ENCODE peak calls at places on chromosomes 11 and 22, in seven cellular contexts. I is mucosa of descending colon, Z is BJ, L is choroid plexus epithelial cell, D is neural crest cell, P is AG09319, W is GM12865. G is an unnamed sample.

GRCh38 chr11:110761994-110762393 is 49.8 kb upstream of the ARHGAP20 start:
- DNase-seq in D (no peak), W (no peak), Z (no peak), L (no peak), P (no peak), I (no peak), G (no peak)

GRCh38 chr11:55572548-55572947 is 620 bp downstream of the OR4C16 start:
- DNase-seq in L (no peak), D (no peak), I (no peak), W (peak; percentile 48), P (no peak), Z (no peak), G (no peak)

GRCh38 chr22:21641795-21642583 is at the start of gene SDF2L1:
- DNase-seq in L (peak; percentile 99), D (peak; percentile 94), W (peak; percentile 100), I (peak; percentile 99), Z (peak; percentile 91), P (peak; percentile 97), G (peak; percentile 98)

GRCh38 chr11:60810151-60810550 is 25.0 kb downstream of the MS4A10 start:
- DNase-seq in W (no peak), Z (no peak), P (no peak), I (no peak), L (no peak), D (no peak), G (no peak)

GRCh38 chr11:126181939-126182730 is 29.3 kb downstream of the RPUSD4 start:
- DNase-seq in W (no peak), P (no peak), D (no peak), Z (no peak), I (no peak), L (no peak), G (no peak)

GRCh38 chr11:104858882-104859735 is 39.2 kb downstream of the CASP12 start:
- DNase-seq in L (no peak), D (no peak), I (no peak), P (no peak), W (no peak), Z (no peak), G (no peak)

GRCh38 chr11:18374956-18375355 is 19.4 kb upstream of the LDHA start:
- DNase-seq in W (no peak), Z (no peak), D (no peak), I (no peak), P (no peak), L (no peak), G (no peak)

GRCh38 chr22:45552580-45553332 is 50.1 kb downstream of the FBLN1 start:
- DNase-seq in P (peak; percentile 95), Z (peak; percentile 79), D (no peak), W (no peak), I (peak; percentile 80), L (peak; percentile 97), G (peak; percentile 42)

GRCh38 chr11:15141381-15141780 is 26.7 kb downstream of the INSC start:
- DNase-seq in D (no peak), I (no peak), L (no peak), P (no peak), W (no peak), Z (no peak), G (no peak)

GRCh38 chr22:31947296-31947695 is 3.0 kb downstream of the YWHAH start:
- DNase-seq in I (no peak), P (no peak), D (no peak), W (peak; percentile 69), L (peak; percentile 62), Z (no peak), G (peak; percentile 70)

GRCh38 chr11:9057032-9057431 is 34.4 kb downstream of the SCUBE2 start:
- DNase-seq in Z (no peak), W (no peak), L (no peak), P (peak; percentile 4), I (no peak), D (no peak), G (no peak)

GRCh38 chr11:9057888-9058287 is 33.5 kb downstream of the SCUBE2 start:
- DNase-seq in I (no peak), P (no peak), W (no peak), Z (no peak), L (no peak), D (no peak), G (no peak)

GRCh38 chr11:9056467-9056866 is 34.9 kb downstream of the SCUBE2 start:
- DNase-seq in W (no peak), I (no peak), L (no peak), Z (no peak), D (no peak), P (no peak), G (no peak)

GRCh38 chr11:9061807-9062206 is 29.6 kb downstream of the SCUBE2 start:
- DNase-seq in P (no peak), I (no peak), W (no peak), L (no peak), Z (no peak), D (no peak), G (no peak)

GRCh38 chr11:9060700-9061111 is 30.7 kb downstream of the SCUBE2 start:
- DNase-seq in W (peak; percentile 95), Z (no peak), D (no peak), L (peak; percentile 11), I (no peak), P (no peak), G (peak; percentile 42)
- TF ChIP-seq CTCF in W (peak; percentile 40), Z (peak; percentile 9), D (no peak), L (peak; percentile 36), I (no peak), P (peak; percentile 1), G (no peak)

DNA sequence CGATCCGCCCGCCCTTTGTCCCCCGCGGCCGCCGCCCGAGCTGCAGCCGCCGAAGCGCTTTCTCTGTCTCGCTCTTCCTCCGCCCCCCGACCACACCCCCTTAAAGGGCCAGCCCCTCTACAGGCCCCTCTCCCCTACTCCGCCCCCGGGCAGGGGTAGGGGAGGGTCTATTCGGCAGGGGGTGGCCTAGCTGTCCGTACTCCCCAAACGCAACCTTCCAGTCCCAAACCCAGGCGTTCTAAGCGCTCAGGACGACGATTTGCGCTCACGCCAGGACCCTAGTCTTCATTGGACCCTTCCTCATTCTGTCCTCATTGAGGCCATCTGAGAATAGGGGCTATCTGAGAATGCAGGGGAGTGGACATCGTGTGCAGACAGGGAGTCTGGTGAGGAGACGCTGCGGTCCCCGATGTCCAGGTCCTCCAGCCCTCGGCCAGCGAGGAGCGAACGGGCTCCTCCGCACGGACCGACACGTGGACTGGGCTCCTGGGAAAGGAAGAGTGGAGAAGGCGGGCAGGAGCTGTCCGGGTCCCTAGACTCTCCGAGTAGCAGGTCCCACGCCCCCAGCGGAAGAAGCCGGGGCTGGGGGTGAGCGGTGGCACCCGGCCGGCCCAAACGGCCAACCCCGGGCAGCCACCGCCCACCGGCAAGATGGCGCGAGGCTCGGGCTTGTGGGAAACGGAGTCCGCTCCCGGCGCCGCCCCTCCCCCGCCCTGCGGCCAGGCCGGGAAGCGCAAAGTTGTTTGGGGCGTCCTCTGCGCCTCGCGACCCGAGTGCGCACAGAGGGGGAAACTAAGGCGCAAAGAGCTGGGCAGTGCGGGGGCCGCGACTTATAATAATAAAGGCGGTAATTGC is at the start of gene PPP1R14B:
- DNase-seq in D (peak; percentile 86), P (peak; percentile 44), L (peak; percentile 87), W (peak; percentile 83), Z (no peak), I (peak; percentile 94), G (peak; percentile 86)
- TF ChIP-seq CTCF in D (peak; percentile 34), P (no peak), L (peak; percentile 4), W (no peak), Z (no peak), I (no peak), G (no peak)

GRCh38 chr11:102590646-102591045 is 34.5 kb downstream of the MMP20 start:
- DNase-seq in L (no peak), I (no peak), Z (no peak), W (no peak), P (no peak), D (no peak), G (no peak)

GRCh38 chr11:102591160-102591718 is 33.9 kb downstream of the MMP20 start:
- DNase-seq in W (no peak), L (no peak), D (no peak), I (no peak), Z (no peak), P (no peak), G (no peak)

GRCh38 chr11:102589047-102589459 is 36.1 kb downstream of the MMP20 start:
- DNase-seq in D (no peak), Z (no peak), L (no peak), I (no peak), W (peak; percentile 67), P (no peak), G (no peak)

GRCh38 chr11:102596578-102596977 is 28.6 kb downstream of the MMP20 start:
- DNase-seq in D (no peak), P (no peak), W (no peak), Z (no peak), L (no peak), I (no peak), G (no peak)

DNA sequence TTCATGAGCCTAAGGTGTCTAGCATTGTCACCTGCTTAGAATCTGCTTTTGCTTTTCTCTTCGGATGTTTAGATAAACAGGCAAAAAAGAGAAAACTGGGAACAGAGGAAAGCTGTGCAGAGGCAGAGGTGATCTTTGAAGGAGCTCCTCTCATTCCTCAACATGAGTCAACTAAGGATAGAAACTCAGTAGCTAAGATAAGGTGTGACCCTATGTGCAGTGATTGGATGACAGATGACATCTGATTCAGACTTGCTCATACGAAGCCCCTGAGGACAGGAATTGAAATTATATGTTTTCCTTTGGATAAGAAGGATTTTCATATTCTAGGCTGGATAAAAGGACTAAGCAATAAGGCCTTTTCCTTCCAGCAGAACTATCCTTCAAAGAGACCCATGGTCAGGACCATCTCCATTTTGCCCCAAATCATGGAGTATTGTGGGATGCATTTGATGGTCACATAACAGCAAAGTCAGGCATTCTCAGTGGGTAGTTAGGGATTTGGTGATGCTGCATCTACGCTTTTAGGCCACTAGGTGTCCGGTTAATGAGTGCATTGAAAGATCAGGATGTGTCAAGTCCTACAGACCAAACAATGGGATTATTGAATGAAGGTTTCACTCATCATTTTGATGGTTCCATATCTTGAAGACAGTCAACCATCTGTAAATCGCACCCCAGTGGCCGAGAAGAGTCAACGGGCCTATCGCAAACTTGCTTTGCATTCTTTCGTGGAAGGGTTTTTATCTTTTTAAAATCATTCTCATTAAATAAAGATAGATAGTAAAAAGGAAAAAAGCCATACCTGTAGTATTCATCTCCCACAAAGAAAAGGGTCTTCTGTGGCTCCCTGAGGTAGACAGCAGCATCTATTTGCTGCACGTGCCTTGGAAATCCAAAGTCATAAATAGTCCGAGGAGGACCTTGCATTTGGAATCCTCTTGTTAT is 32.2 kb downstream of the MMP20 start:
- DNase-seq in L (peak; percentile 55), W (peak; percentile 44), D (no peak), I (no peak), P (no peak), Z (no peak), G (peak; percentile 63)
- TF ChIP-seq CTCF in L (peak; percentile 71), W (peak; percentile 70), D (peak; percentile 62), I (no peak), P (peak; percentile 47), Z (peak; percentile 64), G (peak; percentile 50)

DNA sequence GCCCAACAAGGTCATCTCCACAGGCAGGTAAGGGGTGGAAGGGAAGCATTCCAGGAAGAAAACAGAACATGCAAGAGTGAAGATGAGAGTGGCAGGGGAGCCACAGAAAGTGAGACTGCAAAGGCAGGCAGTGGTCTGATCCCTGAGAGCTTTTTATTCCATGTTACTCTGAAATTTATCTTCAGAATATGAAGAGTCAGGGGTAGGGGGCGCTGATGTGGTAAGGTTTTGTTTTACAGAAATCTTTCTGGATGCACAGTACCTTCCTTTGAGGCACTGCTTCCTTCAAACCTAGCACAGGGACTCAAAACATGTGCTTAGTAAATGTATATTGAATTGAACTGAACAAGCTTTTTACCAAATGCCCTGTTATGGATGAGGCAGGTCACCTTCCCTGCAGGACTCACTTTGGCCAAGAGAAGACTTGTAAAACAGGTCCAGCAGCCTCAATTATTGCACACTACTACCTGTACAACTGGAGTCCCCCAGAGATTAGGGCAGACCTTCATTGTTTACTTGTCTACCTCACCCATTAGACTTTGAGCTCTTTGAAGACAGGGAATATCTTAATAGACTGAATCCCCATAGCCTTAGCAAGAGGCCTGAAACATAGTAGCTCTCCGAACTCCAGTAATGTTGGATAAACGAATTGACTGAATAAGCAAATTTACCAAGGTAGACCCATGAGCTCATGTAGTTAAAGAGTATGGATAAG is 2.2 kb downstream of the PAK1 start:
- DNase-seq in P (no peak), L (peak; percentile 22), W (peak; percentile 49), D (peak; percentile 32), Z (no peak), I (no peak), G (no peak)
- TF ChIP-seq CTCF in P (no peak), L (peak; percentile 41), W (no peak), D (peak; percentile 61), Z (no peak), I (no peak), G (no peak)